ENCODE peak calls at places on chromosomes 5 and 9, in five cellular contexts. One of them, this sample, is unnamed.

GRCh38 chr9:90799271-90799860 is 2.3 kb upstream of the SYK start:
- DNase-seq in GM13977: no peak
- DNase-seq in AG10803: no peak
- DNase-seq in Panc1: no peak
- DNase-seq in HFFc6: no peak
- DNase-seq in this sample: no peak

GRCh38 chr5:131795128-131795719 is 1.6 kb downstream of the FNIP1 start:
- DNase-seq in GM13977: peak
- DNase-seq in Panc1: no peak
- DNase-seq in HFFc6: no peak
- DNase-seq in AG10803: no peak
- DNase-seq in this sample: no peak

GRCh38 chr5:1637639-1638481 is 114.1 kb upstream of the LPCAT1 start:
- DNase-seq in AG10803: no peak
- DNase-seq in GM13977: no peak
- DNase-seq in HFFc6: no peak
- DNase-seq in Panc1: no peak
- DNase-seq in this sample: peak

GRCh38 chr9:22040760-22041159 is 31.7 kb upstream of the CDKN2B start:
- DNase-seq in HFFc6: peak
- DNase-seq in GM13977: no peak
- DNase-seq in Panc1: no peak
- DNase-seq in AG10803: peak
- DNase-seq in this sample: no peak

GRCh38 chr5:55187370-55187769 is 14.4 kb upstream of the CDC20B start:
- DNase-seq in GM13977: no peak
- DNase-seq in Panc1: no peak
- DNase-seq in HFFc6: peak
- DNase-seq in AG10803: no peak
- DNase-seq in this sample: no peak

GRCh38 chr9:97503862-97504210 is 2.4 kb downstream of the TMOD1 start:
- DNase-seq in HFFc6: no peak
- DNase-seq in Panc1: no peak
- DNase-seq in GM13977: no peak
- DNase-seq in AG10803: no peak
- DNase-seq in this sample: no peak

GRCh38 chr5:142474426-142474825 is 149.6 kb upstream of the SPRY4 start:
- DNase-seq in HFFc6: no peak
- DNase-seq in GM13977: no peak
- DNase-seq in AG10803: peak
- DNase-seq in Panc1: no peak
- DNase-seq in this sample: no peak

GRCh38 chr5:1834721-1835425 is 33.7 kb downstream of the NDUFS6 start:
- DNase-seq in Panc1: no peak
- DNase-seq in AG10803: no peak
- DNase-seq in HFFc6: no peak
- DNase-seq in GM13977: no peak
- DNase-seq in this sample: no peak

GRCh38 chr9:93072383-93072795 is 13.9 kb downstream of the SUSD3 start:
- DNase-seq in GM13977: no peak
- DNase-seq in AG10803: peak
- DNase-seq in Panc1: no peak
- DNase-seq in HFFc6: no peak
- DNase-seq in this sample: no peak

GRCh38 chr5:26245327-26245726 is 793.1 kb downstream of the CDH9 start:
- DNase-seq in Panc1: no peak
- DNase-seq in HFFc6: no peak
- DNase-seq in GM13977: no peak
- DNase-seq in AG10803: no peak
- DNase-seq in this sample: no peak

GRCh38 chr5:170393235-170393634 is 4.1 kb upstream of the KCNMB1 start:
- DNase-seq in AG10803: no peak
- DNase-seq in Panc1: no peak
- DNase-seq in GM13977: no peak
- DNase-seq in HFFc6: no peak
- DNase-seq in this sample: no peak

GRCh38 chr5:16931334-16932110 is 4.6 kb downstream of the MYO10 start:
- DNase-seq in AG10803: no peak
- DNase-seq in GM13977: no peak
- DNase-seq in HFFc6: no peak
- DNase-seq in Panc1: no peak
- DNase-seq in this sample: no peak

GRCh38 chr9:93467462-93467861 is 14.1 kb upstream of the FAM120AOS start:
- DNase-seq in Panc1: no peak
- DNase-seq in AG10803: no peak
- DNase-seq in HFFc6: no peak
- DNase-seq in GM13977: no peak
- DNase-seq in this sample: no peak

GRCh38 chr5:107248065-107248695 is 422.6 kb downstream of the EFNA5 start:
- DNase-seq in GM13977: peak
- DNase-seq in Panc1: peak
- DNase-seq in AG10803: peak
- DNase-seq in HFFc6: no peak
- DNase-seq in this sample: peak

GRCh38 chr9:123354806-123355508 is 1.0 kb upstream of the CRB2 start:
- DNase-seq in HFFc6: no peak
- DNase-seq in AG10803: no peak
- DNase-seq in Panc1: no peak
- DNase-seq in GM13977: no peak
- DNase-seq in this sample: peak

GRCh38 chr9:33817327-33818166 is 587 bp downstream of the UBE2R2 start:
- DNase-seq in GM13977: peak
- DNase-seq in HFFc6: peak
- DNase-seq in AG10803: peak
- DNase-seq in Panc1: no peak
- DNase-seq in this sample: peak

GRCh38 chr5:62661126-62661525 is 82.5 kb downstream of the LRRC70 start:
- DNase-seq in GM13977: no peak
- DNase-seq in AG10803: no peak
- DNase-seq in HFFc6: no peak
- DNase-seq in Panc1: no peak
- DNase-seq in this sample: no peak

GRCh38 chr5:62212648-62213047 is 93.4 kb upstream of the KIF2A start:
- DNase-seq in Panc1: no peak
- DNase-seq in HFFc6: no peak
- DNase-seq in AG10803: no peak
- DNase-seq in GM13977: no peak
- DNase-seq in this sample: no peak

GRCh38 chr5:142506756-142507155 is 179.1 kb downstream of the FGF1 start:
- DNase-seq in HFFc6: no peak
- DNase-seq in Panc1: no peak
- DNase-seq in AG10803: no peak
- DNase-seq in GM13977: no peak
- DNase-seq in this sample: no peak

GRCh38 chr5:165497707-165498106 is 1992.3 kb downstream of the MAT2B start:
- DNase-seq in Panc1: peak
- DNase-seq in GM13977: peak
- DNase-seq in HFFc6: no peak
- DNase-seq in AG10803: no peak
- DNase-seq in this sample: peak

GRCh38 chr9:73081979-73082657 is 69.5 kb upstream of the ANXA1 start:
- DNase-seq in Panc1: no peak
- DNase-seq in GM13977: peak
- DNase-seq in AG10803: peak
- DNase-seq in HFFc6: peak
- DNase-seq in this sample: peak

GRCh38 chr5:41722359-41722950 is 147.8 kb downstream of the OXCT1 start:
- DNase-seq in Panc1: no peak
- DNase-seq in HFFc6: peak
- DNase-seq in GM13977: no peak
- DNase-seq in AG10803: no peak
- DNase-seq in this sample: no peak

GRCh38 chr9:76898786-76899185 is 7.1 kb downstream of the PRUNE2 start:
- DNase-seq in HFFc6: no peak
- DNase-seq in AG10803: no peak
- DNase-seq in Panc1: no peak
- DNase-seq in GM13977: no peak
- DNase-seq in this sample: no peak

GRCh38 chr5:41542183-41542582 is 31.8 kb upstream of the PLCXD3 start:
- DNase-seq in AG10803: no peak
- DNase-seq in Panc1: no peak
- DNase-seq in HFFc6: no peak
- DNase-seq in GM13977: no peak
- DNase-seq in this sample: no peak

GRCh38 chr5:80957031-80957761 is 3.0 kb upstream of the RASGRF2 start:
- DNase-seq in AG10803: no peak
- DNase-seq in HFFc6: no peak
- DNase-seq in GM13977: no peak
- DNase-seq in Panc1: no peak
- DNase-seq in this sample: no peak

GRCh38 chr5:53472720-53473510 is 7.5 kb upstream of the FST start:
- DNase-seq in HFFc6: no peak
- DNase-seq in GM13977: no peak
- DNase-seq in Panc1: no peak
- DNase-seq in AG10803: peak
- DNase-seq in this sample: no peak

GRCh38 chr9:113488490-113488889 is 25.0 kb downstream of the RGS3 start:
- DNase-seq in GM13977: no peak
- DNase-seq in Panc1: no peak
- DNase-seq in HFFc6: no peak
- DNase-seq in AG10803: peak
- DNase-seq in this sample: no peak

GRCh38 chr5:34447424-34447823 is 208.7 kb upstream of the RAI14 start:
- DNase-seq in AG10803: no peak
- DNase-seq in GM13977: no peak
- DNase-seq in Panc1: no peak
- DNase-seq in HFFc6: no peak
- DNase-seq in this sample: no peak

GRCh38 chr9:127711831-127712274 is 3.6 kb downstream of the PTRH1 start:
- DNase-seq in Panc1: no peak
- DNase-seq in AG10803: no peak
- DNase-seq in GM13977: no peak
- DNase-seq in HFFc6: no peak
- DNase-seq in this sample: no peak

GRCh38 chr5:171152382-171152781 is 156.7 kb upstream of the TLX3 start:
- DNase-seq in HFFc6: peak
- DNase-seq in AG10803: peak
- DNase-seq in Panc1: no peak
- DNase-seq in GM13977: no peak
- DNase-seq in this sample: no peak

GRCh38 chr5:1106385-1107166 is 5.3 kb downstream of the SLC12A7 start:
- DNase-seq in HFFc6: no peak
- DNase-seq in Panc1: no peak
- DNase-seq in GM13977: no peak
- DNase-seq in AG10803: no peak
- DNase-seq in this sample: no peak

GRCh38 chr9:87613265-87614111 is 112.4 kb upstream of the CTSL start:
- DNase-seq in Panc1: no peak
- DNase-seq in GM13977: no peak
- DNase-seq in AG10803: no peak
- DNase-seq in HFFc6: no peak
- DNase-seq in this sample: no peak

GRCh38 chr9:12439267-12439666 is 253.9 kb upstream of the TYRP1 start:
- DNase-seq in Panc1: no peak
- DNase-seq in AG10803: no peak
- DNase-seq in GM13977: no peak
- DNase-seq in HFFc6: no peak
- DNase-seq in this sample: no peak

GRCh38 chr5:99122976-99123375 is 194.2 kb upstream of the CHD1 start:
- DNase-seq in GM13977: no peak
- DNase-seq in HFFc6: no peak
- DNase-seq in AG10803: no peak
- DNase-seq in Panc1: no peak
- DNase-seq in this sample: no peak

GRCh38 chr5:127549551-127549950 is 32.1 kb downstream of the PRRC1 start:
- DNase-seq in GM13977: no peak
- DNase-seq in Panc1: no peak
- DNase-seq in AG10803: peak
- DNase-seq in HFFc6: no peak
- DNase-seq in this sample: no peak

GRCh38 chr5:111945535-111945934 is 188.5 kb upstream of the NREP start:
- DNase-seq in GM13977: no peak
- DNase-seq in Panc1: no peak
- DNase-seq in AG10803: peak
- DNase-seq in HFFc6: no peak
- DNase-seq in this sample: no peak

GRCh38 chr5:167816354-167816753 is 475.1 kb upstream of the WWC1 start:
- DNase-seq in AG10803: peak
- DNase-seq in Panc1: no peak
- DNase-seq in GM13977: no peak
- DNase-seq in HFFc6: no peak
- DNase-seq in this sample: no peak
- TF ChIP-seq CTCF in AG10803: no peak
- TF ChIP-seq CTCF in Panc1: no peak
- TF ChIP-seq CTCF in GM13977: no peak
- TF ChIP-seq CTCF in HFFc6: no peak
- TF ChIP-seq CTCF in this sample: no peak

GRCh38 chr5:40367260-40367659 is 312.5 kb upstream of the PTGER4 start:
- DNase-seq in Panc1: no peak
- DNase-seq in GM13977: no peak
- DNase-seq in HFFc6: peak
- DNase-seq in AG10803: no peak
- DNase-seq in this sample: no peak
- TF ChIP-seq CTCF in Panc1: peak
- TF ChIP-seq CTCF in GM13977: no peak
- TF ChIP-seq CTCF in HFFc6: peak
- TF ChIP-seq CTCF in AG10803: no peak
- TF ChIP-seq CTCF in this sample: no peak

GRCh38 chr9:108889649-108890067 is 27.6 kb downstream of the ACTL7A start:
- DNase-seq in AG10803: peak
- DNase-seq in Panc1: no peak
- DNase-seq in HFFc6: peak
- DNase-seq in GM13977: no peak
- DNase-seq in this sample: no peak
- TF ChIP-seq CTCF in AG10803: peak
- TF ChIP-seq CTCF in Panc1: peak
- TF ChIP-seq CTCF in HFFc6: no peak
- TF ChIP-seq CTCF in GM13977: no peak
- TF ChIP-seq CTCF in this sample: no peak

GRCh38 chr9:121196389-121196788 is 5.3 kb downstream of the RAB14 start:
- DNase-seq in Panc1: no peak
- DNase-seq in AG10803: no peak
- DNase-seq in GM13977: no peak
- DNase-seq in HFFc6: no peak
- DNase-seq in this sample: no peak

GRCh38 chr9:121194730-121195129 is 6.9 kb downstream of the RAB14 start:
- DNase-seq in HFFc6: no peak
- DNase-seq in Panc1: no peak
- DNase-seq in AG10803: no peak
- DNase-seq in GM13977: no peak
- DNase-seq in this sample: no peak

GRCh38 chr9:121198512-121199042 is 3.1 kb downstream of the RAB14 start:
- DNase-seq in AG10803: no peak
- DNase-seq in GM13977: no peak
- DNase-seq in HFFc6: no peak
- DNase-seq in Panc1: no peak
- DNase-seq in this sample: no peak

GRCh38 chr9:121199921-121200320 is 1.7 kb downstream of the RAB14 start:
- DNase-seq in AG10803: no peak
- DNase-seq in Panc1: no peak
- DNase-seq in GM13977: no peak
- DNase-seq in HFFc6: peak
- DNase-seq in this sample: no peak

GRCh38 chr9:121197135-121197534 is 4.5 kb downstream of the RAB14 start:
- DNase-seq in AG10803: no peak
- DNase-seq in GM13977: no peak
- DNase-seq in HFFc6: no peak
- DNase-seq in Panc1: no peak
- DNase-seq in this sample: no peak
- TF ChIP-seq CTCF in AG10803: peak
- TF ChIP-seq CTCF in GM13977: no peak
- TF ChIP-seq CTCF in HFFc6: peak
- TF ChIP-seq CTCF in Panc1: no peak
- TF ChIP-seq CTCF in this sample: no peak